ENCODE peak calls at places on chromosomes 3 and 15, in seven cellular contexts. Q, N, A, M, O, R and I are unnamed samples.

GRCh38 chr15:50676799-50677483 is 9.7 kb downstream of the TRPM7 start:
- DNase-seq in M (no peak), N (no peak), O (no peak), R (no peak), A (peak; percentile 41), Q (no peak), I (peak; percentile 70)

GRCh38 chr3:38227989-38228388 is 37.6 kb upstream of the SLC22A13 start:
- DNase-seq in O (no peak), M (no peak), Q (no peak), A (peak; percentile 82), R (no peak), N (no peak), I (no peak)

GRCh38 chr3:197010556-197011351 is 18.9 kb downstream of the MELTF start:
- DNase-seq in O (no peak), M (no peak), A (no peak), N (no peak), R (no peak), Q (no peak), I (no peak)

GRCh38 chr15:99057020-99057419 is 47.9 kb upstream of the SYNM start:
- DNase-seq in N (no peak), A (no peak), M (no peak), R (no peak), O (no peak), Q (no peak), I (no peak)

GRCh38 chr3:126132751-126133511 is 47.5 kb downstream of the ALDH1L1 start:
- DNase-seq in M (no peak), O (peak; percentile 25), N (peak; percentile 20), A (no peak), Q (peak; percentile 28), R (no peak), I (no peak)

GRCh38 chr3:197494366-197495058 is 61.3 kb downstream of the BDH1 start:
- DNase-seq in O (no peak), Q (no peak), N (no peak), R (no peak), M (no peak), A (no peak), I (peak; percentile 43)

GRCh38 chr3:149564079-149564478 is 89.6 kb downstream of the TM4SF4 start:
- DNase-seq in O (no peak), M (no peak), Q (no peak), N (no peak), R (no peak), A (peak; percentile 50), I (peak; percentile 27)

GRCh38 chr3:53238051-53238850 is 17.6 kb downstream of the TKT start:
- DNase-seq in Q (peak; percentile 22), R (no peak), O (no peak), N (no peak), A (peak; percentile 97), M (no peak), I (peak; percentile 100)

GRCh38 chr3:42745776-42746454 is 27.1 kb downstream of the CCDC13 start:
- DNase-seq in R (no peak), N (no peak), Q (no peak), A (no peak), O (no peak), M (no peak), I (no peak)

GRCh38 chr3:89260721-89261120 is 153.3 kb downstream of the EPHA3 start:
- DNase-seq in N (no peak), Q (no peak), A (no peak), R (no peak), O (no peak), M (no peak), I (no peak)